ENCODE peak calls at places on chromosomes 1 and 21, in six cellular contexts. F is stomach, M is heart left ventricle, O is breast epithelium, W is transverse colon, V is GM12891. T is an unnamed sample.

GRCh38 chr1:53677486-53677885 is 61.5 kb downstream of the GLIS1 start:
- DNase-seq in F (no peak), M (no peak), O (no peak), W (no peak), V (no peak), T (no peak)

GRCh38 chr1:3196577-3197245 is 127.7 kb downstream of the PRDM16 start:
- DNase-seq in F (no peak), M (no peak), O (no peak), W (no peak), V (no peak), T (no peak)

GRCh38 chr1:224542783-224543440 is 73.2 kb upstream of the CNIH3 start:
- DNase-seq in F (no peak), M (no peak), O (no peak), W (no peak), V (no peak), T (no peak)

GRCh38 chr1:197896301-197896700 is 6.1 kb upstream of the C1orf53 start:
- DNase-seq in F (no peak), M (no peak), O (no peak), W (no peak), V (no peak), T (no peak)

GRCh38 chr1:234683856-234684632 is 74.1 kb upstream of the IRF2BP2 start:
- DNase-seq in F (peak; percentile 68), M (no peak), O (peak; percentile 61), W (peak; percentile 60), V (no peak), T (peak; percentile 10)

GRCh38 chr1:179318501-179318900 is 24.9 kb downstream of the SOAT1 start:
- DNase-seq in F (no peak), M (no peak), O (no peak), W (no peak), V (no peak), T (no peak)

GRCh38 chr1:22184892-22185612 is 42.2 kb upstream of the WNT4 start:
- DNase-seq in F (peak; percentile 29), M (no peak), O (no peak), W (peak; percentile 10), V (no peak), T (no peak)

GRCh38 chr1:64487061-64487460 is 17.1 kb downstream of the CACHD1 start:
- DNase-seq in F (no peak), M (no peak), O (no peak), W (no peak), V (no peak), T (peak; percentile 66)

GRCh38 chr1:32273389-32274208 is 18.3 kb upstream of the HDAC1 start:
- DNase-seq in F (peak; percentile 46), M (no peak), O (no peak), W (peak; percentile 51), V (no peak), T (no peak)

GRCh38 chr1:206112600-206113301 is 4.4 kb downstream of the AVPR1B start:
- DNase-seq in F (peak; percentile 93), M (no peak), O (no peak), W (peak; percentile 72), V (no peak), T (no peak)

GRCh38 chr1:20732071-20732587 is 374 bp downstream of the SH2D5 start:
- DNase-seq in F (peak; percentile 62), M (no peak), O (no peak), W (peak; percentile 47), V (peak; percentile 84), T (peak; percentile 44)

GRCh38 chr1:8212443-8212920 is 105.4 kb upstream of the SLC45A1 start:
- DNase-seq in F (no peak), M (no peak), O (no peak), W (no peak), V (no peak), T (no peak)

GRCh38 chr1:179278920-179279319 is 14.7 kb upstream of the SOAT1 start:
- DNase-seq in F (no peak), M (no peak), O (no peak), W (no peak), V (no peak), T (no peak)

GRCh38 chr1:228104526-228105251 is 1.6 kb upstream of the C1orf35 start:
- DNase-seq in F (no peak), M (no peak), O (no peak), W (no peak), V (no peak), T (no peak)

GRCh38 chr1:221725683-221726330 is 16.1 kb downstream of the DUSP10 start:
- DNase-seq in F (no peak), M (no peak), O (no peak), W (no peak), V (no peak), T (no peak)

GRCh38 chr1:245875581-245876263 is 631.4 kb downstream of the SMYD3 start:
- DNase-seq in F (no peak), M (no peak), O (no peak), W (no peak), V (no peak), T (no peak)

GRCh38 chr1:19250629-19251304 is 557 bp downstream of the EMC1 start:
- DNase-seq in F (no peak), M (no peak), O (no peak), W (no peak), V (no peak), T (peak; percentile 58)

GRCh38 chr1:148383966-148384365 is 99.1 kb downstream of the PPIAL4G start:
- DNase-seq in F (no peak), M (no peak), O (no peak), W (no peak), V (no peak), T (no peak)

GRCh38 chr21:38244885-38245869 is 11.6 kb upstream of the KCNJ15 start:
- DNase-seq in F (no peak), M (no peak), O (no peak), W (no peak), V (no peak), T (no peak)

GRCh38 chr1:154859786-154860153 is 10.3 kb downstream of the KCNN3 start:
- DNase-seq in F (no peak), M (no peak), O (no peak), W (peak; percentile 36), V (no peak), T (no peak)

GRCh38 chr1:39238476-39238875 is 34.0 kb downstream of the MACF1 start:
- DNase-seq in F (no peak), M (no peak), O (no peak), W (no peak), V (no peak), T (no peak)

GRCh38 chr1:202565890-202566289 is 144.4 kb downstream of the SYT2 start:
- DNase-seq in F (no peak), M (no peak), O (no peak), W (no peak), V (no peak), T (no peak)

GRCh38 chr21:38769253-38769780 is 36.4 kb upstream of the ETS2 start:
- DNase-seq in F (no peak), M (no peak), O (no peak), W (no peak), V (no peak), T (no peak)

GRCh38 chr1:16349847-16350406 is 2.4 kb downstream of the FBXO42 start:
- DNase-seq in F (no peak), M (no peak), O (no peak), W (no peak), V (no peak), T (peak; percentile 54)

GRCh38 chr1:107473065-107473464 is 332.2 kb downstream of the NTNG1 start:
- DNase-seq in F (no peak), M (no peak), O (no peak), W (no peak), V (no peak), T (no peak)

GRCh38 chr1:58072450-58072849 is 474.1 kb downstream of the OMA1 start:
- DNase-seq in F (no peak), M (no peak), O (no peak), W (no peak), V (no peak), T (no peak)

GRCh38 chr1:227789042-227789880 is 26.2 kb upstream of the PRSS38 start:
- DNase-seq in F (no peak), M (no peak), O (no peak), W (no peak), V (peak; percentile 3), T (no peak)

GRCh38 chr1:59852117-59852516 is 37.4 kb downstream of the HOOK1 start:
- DNase-seq in F (no peak), M (no peak), O (no peak), W (no peak), V (no peak), T (no peak)

GRCh38 chr1:59845091-59845490 is 30.3 kb downstream of the HOOK1 start:
- DNase-seq in F (no peak), M (no peak), O (no peak), W (no peak), V (no peak), T (no peak)

GRCh38 chr1:59846895-59847282 is 32.1 kb downstream of the HOOK1 start:
- DNase-seq in F (no peak), M (no peak), O (no peak), W (no peak), V (no peak), T (no peak)

GRCh38 chr1:59846209-59846894 is 31.6 kb downstream of the HOOK1 start:
- DNase-seq in F (no peak), M (no peak), O (no peak), W (no peak), V (no peak), T (no peak)
- TF ChIP-seq POLR2A in F (no peak), M (no peak), O (no peak), W (no peak), V (no peak), T (no peak)

GRCh38 chr21:40095477-40095876 is 228.2 kb downstream of the PCP4 start:
- DNase-seq in F (no peak), M (no peak), O (no peak), W (no peak), V (no peak), T (no peak)
- TF ChIP-seq POLR2A in F (no peak), M (no peak), O (no peak), W (no peak), V (no peak), T (no peak)

DNA sequence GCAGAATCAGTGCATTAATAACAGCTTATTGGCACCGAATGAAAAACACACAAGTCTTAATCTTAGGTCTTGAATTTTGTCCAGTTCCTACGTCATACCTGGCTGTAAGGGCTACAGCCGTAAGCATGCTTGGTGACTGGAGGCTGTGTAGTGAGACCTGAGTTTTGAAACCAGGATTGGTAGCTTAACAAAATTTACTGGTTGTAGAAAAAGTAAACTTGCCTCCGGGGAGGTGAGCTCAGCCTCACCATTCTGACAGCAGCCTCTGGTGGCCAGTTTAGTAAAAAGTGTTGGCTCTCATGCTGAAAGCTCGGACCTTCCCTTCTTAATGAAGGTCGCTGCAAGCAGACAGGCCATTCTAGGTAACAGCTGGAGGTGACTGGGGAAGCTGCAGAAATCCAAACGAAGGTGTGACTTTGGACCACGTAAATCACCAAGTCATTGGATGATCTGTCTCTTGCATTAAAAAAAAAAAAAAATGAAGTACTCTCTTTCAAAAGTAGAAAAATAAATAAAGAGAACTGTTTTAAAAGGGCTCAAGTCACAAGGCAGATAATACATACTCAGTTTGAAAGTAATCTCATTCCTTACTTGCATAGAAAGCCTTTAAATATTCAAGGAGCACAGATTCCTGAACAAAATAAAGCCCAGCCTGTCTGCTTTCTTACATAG is 48.8 kb downstream of the HLCS start:
- DNase-seq in F (peak; percentile 40), M (no peak), O (no peak), W (no peak), V (no peak), T (peak; percentile 8)
- TF ChIP-seq POLR2A in F (no peak), M (no peak), O (no peak), W (no peak), V (no peak), T (no peak)

GRCh38 chr1:36157973-36158826 is 2.2 kb downstream of the MAP7D1 start:
- DNase-seq in F (no peak), M (peak; percentile 33), O (no peak), W (no peak), V (no peak), T (no peak)
- TF ChIP-seq POLR2A in F (no peak), M (no peak), O (no peak), W (no peak), V (no peak), T (no peak)